ENCODE peak calls at places on chromosome 15, in four cellular contexts. Z, N, C and D are unnamed samples.

GRCh38 chr15:23645379-23646164 is 2.1 kb downstream of the MAGEL2 start:
- DNase-seq in Z (no peak), C (peak; percentile 77), N (no peak), D (no peak)

GRCh38 chr15:90086868-90087268 is 15.4 kb downstream of the IDH2 start:
- DNase-seq in C (peak; percentile 87), Z (no peak), N (peak; percentile 63), D (peak; percentile 50)

GRCh38 chr15:67035886-67036285 is 29.5 kb upstream of the SMAD3 start:
- DNase-seq in C (no peak), Z (no peak), N (peak; percentile 66), D (no peak)

GRCh38 chr15:41495736-41496599 is 2.3 kb downstream of the ITPKA start:
- DNase-seq in Z (no peak), N (no peak), C (peak; percentile 88), D (no peak)

GRCh38 chr15:41690636-41691035 is 30.4 kb downstream of the MGA start:
- DNase-seq in Z (no peak), N (no peak), C (no peak), D (no peak)

GRCh38 chr15:48370460-48370859 is 39.2 kb downstream of the DUT start:
- DNase-seq in C (no peak), Z (no peak), N (peak; percentile 90), D (no peak)

GRCh38 chr15:81291916-81292424 is 32.0 kb downstream of the STARD5 start:
- DNase-seq in Z (no peak), N (no peak), C (no peak), D (no peak)

GRCh38 chr15:74158855-74159650 is 14.5 kb upstream of the ISLR start:
- DNase-seq in Z (no peak), N (no peak), C (no peak), D (no peak)

GRCh38 chr15:69673236-69673881 is 220.7 kb downstream of the RPLP1 start:
- DNase-seq in C (no peak), N (no peak), Z (no peak), D (no peak)

GRCh38 chr15:89790206-89790605 is 14.1 kb downstream of the MESP2 start:
- DNase-seq in N (no peak), C (no peak), Z (no peak), D (no peak)

GRCh38 chr15:38316311-38316710 is 63.7 kb downstream of the SPRED1 start:
- DNase-seq in Z (no peak), N (no peak), C (no peak), D (no peak)

GRCh38 chr15:40441012-40441735 is 421 bp downstream of the BAHD1 start:
- DNase-seq in Z (no peak), C (peak; percentile 86), N (peak; percentile 43), D (no peak)

GRCh38 chr15:69825941-69826817 is 271.5 kb downstream of the TLE3 start:
- DNase-seq in N (no peak), C (peak; percentile 83), Z (no peak), D (no peak)

GRCh38 chr15:41487802-41488201 is 5.9 kb upstream of the ITPKA start:
- DNase-seq in C (no peak), Z (no peak), N (no peak), D (no peak)

GRCh38 chr15:31263751-31264533 is 62.7 kb upstream of the KLF13 start:
- DNase-seq in N (no peak), Z (peak; percentile 49), C (peak; percentile 46), D (peak; percentile 79)

GRCh38 chr15:76168237-76168984 is 108.6 kb downstream of the TMEM266 start:
- DNase-seq in Z (no peak), C (no peak), N (peak; percentile 48), D (no peak)

GRCh38 chr15:62497356-62497755 is 332.3 kb upstream of the C2CD4B start:
- DNase-seq in N (peak; percentile 62), C (no peak), Z (no peak), D (no peak)

GRCh38 chr15:52702390-52702789 is 23.2 kb upstream of the ATOSA start:
- DNase-seq in C (no peak), Z (no peak), N (no peak), D (no peak)

GRCh38 chr15:83320831-83321230 is 36.4 kb upstream of the BNC1 start:
- DNase-seq in N (peak; percentile 59), Z (no peak), C (no peak), D (no peak)

GRCh38 chr15:27456807-27457206 is 485.8 kb downstream of the GABRG3 start:
- DNase-seq in N (no peak), Z (no peak), C (no peak), D (no peak)

GRCh38 chr15:35450492-35450891 is 95.5 kb downstream of the DPH6 start:
- DNase-seq in C (no peak), Z (no peak), N (peak; percentile 86), D (no peak)

GRCh38 chr15:60237411-60237810 is 160.4 kb downstream of the ANXA2 start:
- DNase-seq in N (no peak), Z (no peak), C (no peak), D (no peak)

GRCh38 chr15:57235865-57236264 is 140.4 kb upstream of the CGNL1 start:
- DNase-seq in C (no peak), N (peak; percentile 59), Z (no peak), D (no peak)

GRCh38 chr15:63905558-63906265 is 72.0 kb upstream of the HERC1 start:
- DNase-seq in Z (no peak), C (no peak), N (no peak), D (peak; percentile 38)

GRCh38 chr15:69760890-69761568 is 308.4 kb downstream of the RPLP1 start:
- DNase-seq in N (peak; percentile 98), C (no peak), Z (peak; percentile 39), D (peak; percentile 83)

GRCh38 chr15:92069308-92070244 is 216.1 kb downstream of the SLCO3A1 start:
- DNase-seq in Z (no peak), N (peak; percentile 90), C (no peak), D (no peak)

GRCh38 chr15:65032823-65033537 is 3.5 kb upstream of the MTFMT start:
- DNase-seq in C (peak; percentile 94), Z (peak; percentile 75), N (peak; percentile 87), D (peak; percentile 29)

GRCh38 chr15:70432924-70433500 is 330.3 kb downstream of the UACA start:
- DNase-seq in N (no peak), Z (no peak), C (no peak), D (no peak)

GRCh38 chr15:25238126-25238525 is 200.7 kb downstream of the UBE3A start:
- DNase-seq in C (no peak), Z (no peak), N (no peak), D (no peak)
- H3K9me3 ChIP-seq in C (no peaks in the 10 kb centered on the region), Z (no peaks in the 10 kb centered on the region), N (no peaks in the 10 kb centered on the region), D (peaks cover 3% of the 10 kb centered on the region)

DNA sequence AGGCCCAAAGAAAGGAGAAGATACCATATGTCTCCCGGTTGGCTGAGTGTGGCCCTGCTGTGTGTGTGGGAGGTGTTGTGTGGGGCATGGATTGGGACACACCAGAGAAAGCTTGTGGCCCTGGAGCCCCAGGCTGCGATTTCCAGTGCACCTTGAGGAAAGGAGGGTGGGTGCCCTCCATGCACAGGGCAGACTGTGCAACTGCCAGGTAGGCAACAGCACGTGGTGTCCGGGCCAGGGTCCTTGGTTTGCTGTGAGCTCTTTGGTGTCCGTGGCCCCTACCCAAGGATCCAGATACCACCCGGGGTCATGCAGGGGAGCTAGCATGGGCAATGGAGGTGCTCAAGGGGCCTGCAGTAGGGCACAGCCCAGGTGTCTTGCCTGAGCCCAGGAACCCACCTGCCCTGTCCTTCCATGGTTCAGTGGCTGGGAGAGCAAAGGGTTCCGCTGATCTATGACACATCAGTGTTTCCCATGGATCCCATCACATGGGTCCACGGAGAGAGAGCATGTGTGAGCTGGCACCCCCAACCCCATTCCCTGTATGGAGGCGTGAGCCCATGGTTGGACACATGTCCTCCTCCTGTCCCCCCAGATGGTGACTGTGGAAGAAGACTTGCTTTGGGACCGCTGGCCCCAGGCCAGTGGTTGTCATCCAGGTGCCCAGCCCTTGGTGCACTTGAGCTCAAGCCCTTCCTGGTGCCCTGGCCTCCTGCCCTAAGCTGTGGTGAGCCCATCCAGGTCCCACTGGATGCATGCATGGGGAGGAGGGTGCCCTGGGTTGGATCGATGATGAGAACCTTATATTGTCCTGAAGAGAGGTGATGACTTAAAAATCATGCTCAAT is 223.4 kb downstream of the SNRPN start:
- DNase-seq in C (peak; percentile 12), Z (peak; percentile 8), N (no peak), D (no peak)
- H3K9me3 ChIP-seq in C (peaks cover 18% of the 10 kb centered on the region), Z (no peaks in the 10 kb centered on the region), N (no peaks in the 10 kb centered on the region), D (no peaks in the 10 kb centered on the region)

DNA sequence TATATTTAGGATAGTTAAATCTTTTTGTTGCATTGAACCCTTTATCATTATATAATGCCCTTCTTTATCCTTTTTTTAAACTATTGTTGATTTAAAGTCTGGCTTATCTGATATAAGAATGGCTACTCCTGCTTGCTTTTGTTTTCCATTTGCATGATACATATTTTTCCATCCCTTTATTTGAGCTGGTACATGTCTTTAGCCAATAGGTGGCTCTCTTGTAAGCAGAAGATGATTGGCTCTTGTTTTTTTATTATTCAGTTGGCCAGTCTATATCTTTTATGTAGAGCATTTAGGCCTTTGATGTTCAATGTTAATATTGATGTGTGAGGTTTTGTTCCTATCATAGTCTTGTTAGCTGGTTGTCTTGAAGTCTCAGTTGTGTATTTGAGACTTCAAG is 99.5 kb upstream of the MCTP2 start:
- DNase-seq in Z (no peak), C (no peak), N (peak; percentile 16), D (no peak)
- H3K9me3 ChIP-seq in Z (no peaks in the 10 kb centered on the region), C (peaks cover 9% of the 10 kb centered on the region), N (no peaks in the 10 kb centered on the region), D (no peaks in the 10 kb centered on the region)

GRCh38 chr15:25207369-25207768 is 231.5 kb downstream of the UBE3A start:
- DNase-seq in C (no peak), N (no peak), Z (no peak), D (no peak)
- H3K9me3 ChIP-seq in C (peaks cover 5% of the 10 kb centered on the region), N (no peaks in the 10 kb centered on the region), Z (no peaks in the 10 kb centered on the region), D (no peaks in the 10 kb centered on the region)